ENCODE peak calls at places on chromosome 4, in nine cellular contexts. K is uterus; U is neural crest cell; O is RWPE2; E is NCI-H2107; V is heart right ventricle; A is mucosa of gallbladder; H is activated CD4-positive, alpha-beta T cell treated with anti-CD3 and anti-CD28 coated beads, Interleukin-2, amount 50 U/mL, for 4 hours; Z is memory B cell. P is an unnamed sample.

GRCh38 chr4:128715616-128716015 is 93.9 kb upstream of the JADE1 start:
- DNase-seq in K (no peak), U (no peak), O (no peak), E (no peak), V (no peak), A (no peak), H (no peak), Z (no peak), P (no peak)

GRCh38 chr4:147786031-147786430 is 54.1 kb downstream of the ARHGAP10 start:
- DNase-seq in K (no peak), U (no peak), O (no peak), E (no peak), V (no peak), A (no peak), H (no peak), Z (no peak), P (no peak)

GRCh38 chr4:2886622-2887021 is 43.0 kb downstream of the ADD1 start:
- DNase-seq in K (no peak), U (no peak), O (no peak), E (no peak), V (no peak), A (no peak), H (no peak), Z (no peak), P (no peak)

GRCh38 chr4:47209833-47210232 is 178.5 kb downstream of the GABRB1 start:
- DNase-seq in K (no peak), U (no peak), O (no peak), E (no peak), V (no peak), A (no peak), H (no peak), Z (no peak), P (no peak)

GRCh38 chr4:173294444-173294843 is 39.7 kb downstream of the HMGB2 start:
- DNase-seq in K (no peak), U (no peak), O (no peak), E (no peak), V (no peak), A (no peak), H (no peak), Z (no peak), P (no peak)

GRCh38 chr4:173448103-173448502 is 49.2 kb upstream of the SCRG1 start:
- DNase-seq in K (no peak), U (no peak), O (no peak), E (no peak), V (peak), A (peak), H (no peak), Z (no peak), P (no peak)

GRCh38 chr4:144754562-144755410 is 108.8 kb downstream of the HHIP start:
- DNase-seq in K (no peak), U (no peak), O (no peak), E (no peak), V (no peak), A (no peak), H (no peak), Z (no peak), P (no peak)

GRCh38 chr4:98555798-98556445 is 102.5 kb downstream of the TSPAN5 start:
- DNase-seq in K (no peak), U (no peak), O (no peak), E (no peak), V (no peak), A (no peak), H (no peak), Z (no peak), P (no peak)

GRCh38 chr4:135434936-135435335 is 1233.3 kb upstream of the PABPC4L start:
- DNase-seq in K (no peak), U (no peak), O (no peak), E (no peak), V (no peak), A (no peak), H (no peak), Z (no peak), P (no peak)

GRCh38 chr4:10593130-10593529 is 91.4 kb downstream of the CLNK start:
- DNase-seq in K (no peak), U (no peak), O (no peak), E (no peak), V (no peak), A (no peak), H (no peak), Z (no peak), P (no peak)

GRCh38 chr4:176320340-176320975 is 692 bp downstream of the SPCS3 start:
- DNase-seq in K (peak), U (peak), O (peak), E (peak), V (peak), A (peak), H (peak), Z (peak), P (peak)

GRCh38 chr4:112127736-112128322 is 17.4 kb upstream of the FAM241A start:
- DNase-seq in K (no peak), U (no peak), O (no peak), E (no peak), V (no peak), A (no peak), H (no peak), Z (no peak), P (no peak)

GRCh38 chr4:15906024-15906443 is 32.5 kb downstream of the FGFBP1 start:
- DNase-seq in K (no peak), U (no peak), O (peak), E (no peak), V (no peak), A (peak), H (no peak), Z (no peak), P (peak)

GRCh38 chr4:57044279-57044678 is 65.6 kb downstream of the POLR2B start:
- DNase-seq in K (no peak), U (no peak), O (no peak), E (no peak), V (no peak), A (no peak), H (no peak), Z (no peak), P (no peak)

GRCh38 chr4:96916731-96917130 is 1076.8 kb downstream of the PDHA2 start:
- DNase-seq in K (no peak), U (peak), O (no peak), E (no peak), V (no peak), A (no peak), H (no peak), Z (no peak), P (no peak)

GRCh38 chr4:121698119-121698732 is 1.4 kb upstream of the ANXA5 start:
- DNase-seq in K (peak), U (no peak), O (no peak), E (no peak), V (peak), A (no peak), H (no peak), Z (no peak), P (no peak)

GRCh38 chr4:156298230-156298629 is 344.6 kb upstream of the CTSO start:
- DNase-seq in K (peak), U (no peak), O (no peak), E (no peak), V (no peak), A (no peak), H (no peak), Z (no peak), P (no peak)

P was measured in left lobe of liver.